ENCODE peak calls at places on chromosomes 7 and 10, in seven cellular contexts. J is uterus, U is neuronal stem cell, I is left ventricle myocardium inferior, K is sigmoid colon, Q is heart left ventricle, F is H1. P is an unnamed sample.

GRCh38 chr7:6419310-6419773 is 28.4 kb downstream of the DAGLB start:
- DNase-seq in Q (peak), U (no peak), F (no peak), K (no peak), I (peak), J (no peak), P (no peak)

GRCh38 chr10:132408823-132409666 is 12.0 kb downstream of the PWWP2B start:
- DNase-seq in Q (no peak), J (no peak), I (no peak), F (no peak), U (no peak), K (no peak), P (no peak)

GRCh38 chr7:151844828-151845200 is 32.1 kb downstream of the PRKAG2 start:
- DNase-seq in I (peak), F (no peak), K (no peak), J (no peak), U (no peak), Q (no peak), P (no peak)

GRCh38 chr7:78489851-78490250 is 691.3 kb downstream of the PHTF2 start:
- DNase-seq in K (no peak), J (no peak), U (no peak), I (no peak), Q (no peak), F (no peak), P (no peak)

GRCh38 chr7:93442478-93443224 is 131.9 kb downstream of the CALCR start:
- DNase-seq in U (peak), Q (no peak), J (no peak), I (no peak), F (peak), K (no peak), P (no peak)

GRCh38 chr7:82375068-82375467 is 68.5 kb downstream of the CACNA2D1 start:
- DNase-seq in J (no peak), Q (no peak), U (no peak), I (no peak), K (no peak), F (no peak), P (no peak)

GRCh38 chr10:69410487-69410886 is 6.2 kb downstream of the TACR2 start:
- DNase-seq in K (no peak), U (no peak), I (no peak), J (no peak), Q (no peak), F (no peak), P (no peak)

GRCh38 chr10:77744249-77744648 is 106.6 kb upstream of the KCNMA1 start:
- DNase-seq in J (no peak), K (no peak), U (no peak), I (no peak), F (no peak), Q (no peak), P (no peak)

GRCh38 chr10:127813290-127813689 is 76.3 kb downstream of the FOXI2 start:
- DNase-seq in J (no peak), Q (no peak), I (no peak), U (no peak), F (no peak), K (no peak), P (no peak)

GRCh38 chr7:116780521-116780920 is 81.9 kb upstream of the CAPZA2 start:
- DNase-seq in Q (no peak), U (no peak), K (no peak), I (no peak), F (no peak), J (no peak), P (no peak)

GRCh38 chr7:157276731-157277562 is 59.9 kb upstream of the DNAJB6 start:
- DNase-seq in Q (no peak), F (no peak), U (no peak), K (peak), J (no peak), I (no peak), P (no peak)

GRCh38 chr10:59877191-59877671 is 29.1 kb downstream of the CCDC6 start:
- DNase-seq in Q (no peak), I (no peak), F (no peak), U (no peak), J (no peak), K (no peak), P (no peak)

GRCh38 chr10:123143162-123143824 is 4.6 kb upstream of the HMX2 start:
- DNase-seq in K (no peak), F (no peak), U (peak), Q (no peak), J (no peak), I (no peak), P (no peak)

GRCh38 chr10:46311501-46311951 is 24.7 kb downstream of the ANTXRL start:
- DNase-seq in I (no peak), K (peak), J (no peak), U (no peak), F (no peak), Q (no peak), P (no peak)

GRCh38 chr10:1939016-1939415 is 201.7 kb upstream of the ADARB2 start:
- DNase-seq in K (no peak), U (no peak), J (no peak), F (no peak), I (no peak), Q (no peak), P (no peak)

GRCh38 chr10:110069502-110069982 is 61.8 kb downstream of the ADD3 start:
- DNase-seq in K (no peak), F (no peak), J (no peak), I (no peak), Q (no peak), U (no peak), P (no peak)

GRCh38 chr10:21195149-21195731 is 298.1 kb upstream of the NEBL start:
- DNase-seq in F (no peak), I (no peak), J (no peak), U (no peak), K (no peak), Q (no peak), P (no peak)

GRCh38 chr10:132524443-132525285 is 12.9 kb upstream of the INPP5A start:
- DNase-seq in I (peak), Q (no peak), U (no peak), J (peak), K (peak), F (no peak), P (no peak)

GRCh38 chr10:3972460-3973366 is 187.7 kb upstream of the KLF6 start:
- DNase-seq in I (no peak), K (no peak), U (no peak), Q (no peak), F (no peak), J (no peak), P (no peak)

GRCh38 chr7:5396999-5397656 is 26.5 kb downstream of the TNRC18 start:
- DNase-seq in U (no peak), I (peak), K (peak), J (peak), Q (peak), F (no peak), P (peak)
- H3K27ac ChIP-seq in U (no peak), I (peak), K (peak), J (peak), Q (peak), F (no peak), P (peak)

GRCh38 chr10:63066606-63067005 is 66.5 kb upstream of the NRBF2 start:
- DNase-seq in U (no peak), K (no peak), J (no peak), F (no peak), I (no peak), Q (no peak), P (no peak)

GRCh38 chr10:63069318-63069717 is 63.8 kb upstream of the NRBF2 start:
- DNase-seq in K (no peak), F (no peak), J (no peak), Q (no peak), U (no peak), I (no peak), P (no peak)

GRCh38 chr10:63064706-63065105 is 68.4 kb upstream of the NRBF2 start:
- DNase-seq in J (no peak), I (no peak), U (no peak), F (no peak), K (no peak), Q (no peak), P (no peak)

GRCh38 chr10:63071145-63071544 is 62.0 kb upstream of the NRBF2 start:
- DNase-seq in K (no peak), J (no peak), F (no peak), I (no peak), Q (no peak), U (no peak), P (no peak)

GRCh38 chr10:63068246-63068645 is 64.9 kb upstream of the NRBF2 start:
- DNase-seq in Q (no peak), U (no peak), K (no peak), I (no peak), F (no peak), J (no peak), P (no peak)
- H3K27ac ChIP-seq in Q (no peak), U (no peak), K (no peak), I (no peak), F (no peak), J (no peak), P (no peak)

DNA sequence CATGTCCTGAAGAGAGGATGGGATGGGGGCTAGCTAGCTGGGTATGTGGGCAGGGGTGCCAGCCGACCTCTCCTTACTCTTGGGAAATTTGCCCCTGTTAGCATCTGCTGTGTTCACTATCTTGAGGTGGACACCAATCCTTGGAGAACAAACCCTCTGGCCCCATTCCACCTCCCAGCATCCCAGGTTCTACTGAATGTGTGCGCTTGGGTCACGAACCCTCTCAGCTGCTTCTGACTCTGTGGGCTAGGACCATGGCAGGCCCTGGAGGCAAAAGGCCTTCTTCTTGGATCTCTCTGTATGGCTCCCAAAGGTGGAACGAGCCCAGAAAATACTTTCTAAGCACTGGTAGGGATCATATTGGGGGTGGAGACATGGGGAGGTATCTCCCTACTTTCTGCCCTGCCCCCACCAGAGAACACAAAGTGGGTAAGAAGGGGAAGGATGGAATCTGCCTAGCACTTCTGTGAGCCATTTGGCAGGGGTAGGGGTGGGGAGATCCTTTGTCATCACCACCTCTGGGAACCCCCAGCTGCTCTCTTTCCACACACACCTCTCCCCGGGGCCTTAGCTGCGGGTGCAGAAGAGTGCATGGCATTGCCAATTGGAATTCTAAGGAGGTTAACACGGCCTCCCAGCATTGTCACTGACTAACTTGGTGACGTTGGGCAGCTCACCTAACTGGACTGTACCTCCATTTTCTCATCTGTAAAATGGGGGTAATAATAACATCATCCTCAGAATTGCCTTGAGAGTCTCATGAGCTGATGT is 7.7 kb downstream of the UNC5B start:
- DNase-seq in I (no peak), Q (no peak), F (no peak), U (no peak), J (no peak), K (no peak), P (no peak)
- H3K27ac ChIP-seq in I (peak), Q (peak), F (no peak), U (no peak), J (no peak), K (no peak), P (peak)

GRCh38 chr7:143411976-143412708 is 3.5 kb upstream of the EPHA1 start:
- DNase-seq in F (no peak), U (no peak), I (no peak), J (no peak), Q (peak), K (no peak), P (peak)

GRCh38 chr7:143415696-143416095 is 7.0 kb upstream of the EPHA1 start:
- DNase-seq in J (no peak), U (no peak), Q (no peak), K (no peak), I (no peak), F (no peak), P (no peak)

GRCh38 chr7:143416565-143417149 is 8.0 kb upstream of the EPHA1 start:
- DNase-seq in K (no peak), F (no peak), I (no peak), Q (no peak), U (peak), J (no peak), P (no peak)

GRCh38 chr7:143410523-143411004 is 1.9 kb upstream of the EPHA1 start:
- DNase-seq in K (peak), J (peak), Q (peak), F (peak), I (no peak), U (no peak), P (peak)

GRCh38 chr7:143413123-143413522 is 4.5 kb upstream of the EPHA1 start:
- DNase-seq in K (no peak), F (no peak), J (no peak), U (no peak), Q (no peak), I (no peak), P (peak)
- H3K27ac ChIP-seq in K (no peak), F (no peak), J (peak), U (no peak), Q (no peak), I (no peak), P (no peak)

GRCh38 chr7:21476429-21476828 is 48.5 kb downstream of the SP4 start:
- DNase-seq in U (no peak), Q (no peak), I (no peak), F (no peak), J (no peak), K (no peak), P (no peak)

DNA sequence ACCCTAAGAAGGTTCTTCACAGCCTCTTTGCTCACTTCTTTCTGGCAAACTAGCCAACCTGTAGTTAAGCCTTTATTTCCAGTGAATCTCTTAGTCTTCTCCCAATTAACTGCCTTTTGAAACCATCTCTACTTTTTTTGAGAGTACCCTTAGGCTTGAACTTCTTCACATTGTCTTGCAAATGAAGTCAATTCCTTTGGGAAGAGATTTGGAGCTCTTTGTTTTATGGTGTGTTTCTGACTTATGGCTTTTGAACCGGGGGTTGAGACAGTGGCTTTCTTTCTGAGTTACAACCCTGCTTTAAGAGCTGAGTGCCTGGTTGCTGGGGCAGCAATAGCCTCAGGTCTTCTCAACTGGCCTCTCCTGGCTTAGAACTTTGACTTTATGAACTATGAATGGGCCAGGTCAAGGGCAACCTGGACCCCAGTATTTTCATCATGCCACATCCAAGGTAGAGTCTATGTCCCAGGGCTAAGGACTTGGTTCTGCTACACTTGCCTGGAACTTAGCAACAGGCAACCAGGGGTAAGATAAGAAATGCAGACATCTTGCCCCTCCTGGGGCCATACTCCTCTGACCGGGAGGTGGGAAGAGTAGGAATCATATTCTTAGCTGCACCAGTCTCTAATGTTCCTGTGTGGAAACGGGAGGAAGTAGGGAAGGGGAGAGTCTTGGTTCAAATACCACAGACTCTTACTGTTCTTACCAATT is 53.0 kb downstream of the SP4 start:
- DNase-seq in U (no peak), Q (no peak), K (no peak), J (no peak), I (no peak), F (no peak), P (no peak)
- H3K27ac ChIP-seq in U (no peak), Q (no peak), K (no peak), J (no peak), I (no peak), F (no peak), P (no peak)

GRCh38 chr7:74507538-74508319 is 54.0 kb downstream of the GTF2IRD1 start:
- DNase-seq in I (no peak), Q (no peak), K (no peak), J (no peak), U (no peak), F (no peak), P (no peak)
- H3K27ac ChIP-seq in I (no peak), Q (no peak), K (no peak), J (no peak), U (no peak), F (no peak), P (no peak)

GRCh38 chr10:49272251-49273081 is 26.5 kb upstream of the C10orf71 start:
- DNase-seq in J (peak), F (no peak), Q (peak), U (no peak), K (no peak), I (peak), P (peak)
- H3K27ac ChIP-seq in J (no peak), F (no peak), Q (peak), U (no peak), K (no peak), I (peak), P (peak)

GRCh38 chr7:2716488-2716887 is 28.5 kb downstream of the AMZ1 start:
- DNase-seq in I (no peak), K (no peak), J (no peak), Q (no peak), F (no peak), U (no peak), P (no peak)
- H3K27ac ChIP-seq in I (no peak), K (no peak), J (no peak), Q (no peak), F (no peak), U (no peak), P (peak)

GRCh38 chr7:876077-876971 is at the start of gene GET4:
- DNase-seq in K (peak), F (peak), U (peak), Q (peak), I (peak), J (peak), P (peak)

GRCh38 chr7:876972-877311 is 588 bp downstream of the GET4 start:
- DNase-seq in I (no peak), Q (no peak), K (peak), J (no peak), U (peak), F (no peak), P (no peak)

GRCh38 chr7:874036-874749 is 2.2 kb upstream of the GET4 start:
- DNase-seq in F (no peak), J (no peak), U (no peak), Q (no peak), I (no peak), K (no peak), P (no peak)

GRCh38 chr7:875051-875450 is 1.3 kb upstream of the GET4 start:
- DNase-seq in J (no peak), I (no peak), K (no peak), Q (no peak), F (no peak), U (no peak), P (no peak)

GRCh38 chr7:875476-876076 is 778 bp upstream of the GET4 start:
- DNase-seq in Q (no peak), F (no peak), I (no peak), J (peak), K (no peak), U (no peak), P (no peak)
- H3K27ac ChIP-seq in Q (peak), F (no peak), I (peak), J (peak), K (peak), U (no peak), P (peak)